ENCODE peak calls at places on chromosome 1, in seven cellular contexts. P, E, U, G, Q, A and L are unnamed samples.

GRCh38 chr1:232328496-232329102 is 301.3 kb downstream of the SIPA1L2 start:
- DNase-seq in P (no peak), E (peak), U (no peak), G (no peak), Q (no peak), A (no peak), L (no peak)

GRCh38 chr1:220698607-220699016 is 8.4 kb downstream of the C1orf115 start:
- DNase-seq in P (no peak), E (no peak), U (no peak), G (no peak), Q (no peak), A (no peak), L (no peak)

GRCh38 chr1:72623299-72623708 is 341.0 kb upstream of the NEGR1 start:
- DNase-seq in P (no peak), E (peak), U (no peak), G (no peak), Q (no peak), A (peak), L (no peak)

GRCh38 chr1:12469990-12470389 is 148.0 kb downstream of the DHRS3 start:
- DNase-seq in P (no peak), E (no peak), U (no peak), G (no peak), Q (no peak), A (no peak), L (no peak)

GRCh38 chr1:9475061-9475627 is 64.1 kb upstream of the SLC25A33 start:
- DNase-seq in P (no peak), E (no peak), U (no peak), G (peak), Q (no peak), A (peak), L (no peak)

GRCh38 chr1:115192200-115192767 is 103.0 kb upstream of the TSPAN2 start:
- DNase-seq in P (no peak), E (no peak), U (no peak), G (no peak), Q (no peak), A (no peak), L (no peak)

GRCh38 chr1:79603862-79604261 is 597.3 kb upstream of the ADGRL4 start:
- DNase-seq in P (no peak), E (no peak), U (no peak), G (no peak), Q (no peak), A (peak), L (no peak)

GRCh38 chr1:232407120-232407519 is 222.8 kb downstream of the SIPA1L2 start:
- DNase-seq in P (no peak), E (no peak), U (no peak), G (no peak), Q (no peak), A (no peak), L (no peak)

GRCh38 chr1:97467445-97467844 is 453.4 kb downstream of the DPYD start:
- DNase-seq in P (no peak), E (no peak), U (no peak), G (no peak), Q (no peak), A (no peak), L (no peak)